ENCODE peak calls at places on chromosomes 16 and 17, in ten cellular contexts. O, E, P, Y, K, A, H, Q, V and L are unnamed samples.

GRCh38 chr16:15510992-15511391 is 76.6 kb downstream of the BMERB1 start:
- DNase-seq in P (no peak), K (no peak), Y (no peak), H (no peak), Q (no peak), A (no peak), E (no peak), V (no peak), O (no peak), L (no peak)

GRCh38 chr17:15463363-15463762 is 4.1 kb downstream of the CDRT4 start:
- DNase-seq in A (peak; percentile 44), P (no peak), H (no peak), O (peak; percentile 25), V (peak; percentile 77), E (no peak), Q (no peak), K (peak; percentile 91), Y (peak; percentile 40), L (no peak)

GRCh38 chr17:73393962-73394361 is 82.2 kb upstream of the CDC42EP4 start:
- DNase-seq in P (no peak), A (no peak), V (no peak), O (no peak), E (no peak), H (no peak), Q (no peak), K (no peak), Y (no peak), L (peak; percentile 82)

GRCh38 chr17:50626037-50626574 is 8.6 kb upstream of the ABCC3 start:
- DNase-seq in E (peak; percentile 81), O (peak; percentile 88), A (no peak), P (no peak), Q (no peak), V (peak; percentile 37), Y (peak; percentile 76), H (peak; percentile 88), K (peak; percentile 40), L (no peak)

GRCh38 chr16:27426423-27427408 is 24.7 kb downstream of the IL21R start:
- DNase-seq in Y (peak; percentile 8), V (peak; percentile 90), E (peak; percentile 95), K (peak; percentile 90), O (no peak), A (peak; percentile 75), Q (peak; percentile 27), P (peak; percentile 61), H (peak; percentile 2), L (peak; percentile 66)

GRCh38 chr16:87314990-87315420 is 2.2 kb downstream of the C16orf95 start:
- DNase-seq in E (no peak), H (no peak), Y (no peak), Q (no peak), K (no peak), P (no peak), A (no peak), O (no peak), V (no peak), L (no peak)

GRCh38 chr17:78272181-78272913 is 40.9 kb downstream of the TMEM235 start:
- DNase-seq in Y (peak; percentile 55), V (no peak), E (peak; percentile 35), K (peak; percentile 40), O (peak; percentile 67), Q (peak; percentile 52), A (peak; percentile 88), P (no peak), H (no peak), L (no peak)

GRCh38 chr17:44968225-44969143 is at the start of gene C1QL1:
- DNase-seq in E (peak; percentile 93), A (peak; percentile 90), V (peak; percentile 68), O (peak; percentile 97), Y (peak; percentile 91), Q (peak; percentile 88), H (peak; percentile 94), P (no peak), K (peak; percentile 63), L (no peak)

GRCh38 chr16:24834459-24835335 is 11.1 kb upstream of the SLC5A11 start:
- DNase-seq in H (peak; percentile 27), K (no peak), P (no peak), V (peak; percentile 34), Y (no peak), O (peak; percentile 52), Q (no peak), E (peak; percentile 8), A (no peak), L (no peak)

GRCh38 chr16:12195296-12195695 is 218.8 kb downstream of the SNX29 start:
- DNase-seq in Y (no peak), Q (no peak), V (no peak), P (no peak), O (no peak), K (no peak), A (no peak), H (no peak), E (no peak), L (no peak)

GRCh38 chr17:57607553-57608120 is 137.5 kb downstream of the CCDC182 start:
- DNase-seq in V (no peak), P (no peak), H (no peak), E (no peak), O (no peak), K (no peak), Q (no peak), A (no peak), Y (no peak), L (peak; percentile 22)

GRCh38 chr16:79850348-79850747 is 249.8 kb upstream of the MAF start:
- DNase-seq in K (no peak), H (no peak), E (no peak), Y (no peak), P (no peak), Q (no peak), V (no peak), O (no peak), A (no peak), L (no peak)

GRCh38 chr17:7204335-7204734 is 15.3 kb downstream of the DLG4 start:
- DNase-seq in O (no peak), Y (no peak), V (no peak), A (no peak), Q (peak; percentile 45), K (no peak), P (no peak), E (no peak), H (no peak), L (no peak)

DNA sequence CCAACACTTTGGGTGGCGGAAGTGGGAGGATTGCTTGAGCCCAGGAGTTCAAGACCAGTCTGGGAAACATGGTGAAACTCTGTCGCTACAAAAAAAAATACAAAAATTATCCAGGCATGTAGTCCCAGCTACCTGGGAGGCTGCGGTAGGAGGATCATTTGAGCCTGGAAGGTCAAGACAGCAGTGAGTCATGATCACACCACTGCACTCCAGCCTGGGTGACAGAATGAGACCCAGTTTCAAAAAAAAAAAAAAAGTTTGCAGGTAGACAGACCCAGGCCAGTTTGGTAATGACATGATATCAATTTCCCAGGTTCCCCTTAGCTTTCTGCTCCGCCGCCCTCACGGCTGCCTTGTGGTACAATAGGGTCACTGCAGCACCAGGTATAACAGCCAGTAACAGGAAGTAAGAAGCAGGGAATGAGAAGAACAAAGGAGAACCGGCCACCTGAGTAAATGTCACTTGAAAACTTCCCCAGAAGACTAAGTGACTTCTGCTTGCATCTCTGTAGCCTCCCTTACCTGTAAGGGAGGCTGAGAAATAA is 201.2 kb upstream of the HSBP1 start:
- DNase-seq in P (no peak), K (no peak), O (peak; percentile 25), A (no peak), Y (no peak), V (no peak), Q (no peak), E (no peak), H (no peak), L (no peak)
- TF ChIP-seq CTCF in P (no peak), K (no peak), O (no peak), A (no peak), Y (no peak), V (no peak), Q (no peak), E (no peak), H (no peak), L (no peak)

GRCh38 chr16:52863000-52863399 is 189.7 kb downstream of the CHD9NB start:
- DNase-seq in H (no peak), V (no peak), Y (no peak), O (no peak), Q (no peak), A (no peak), E (no peak), K (no peak), P (no peak), L (no peak)

DNA sequence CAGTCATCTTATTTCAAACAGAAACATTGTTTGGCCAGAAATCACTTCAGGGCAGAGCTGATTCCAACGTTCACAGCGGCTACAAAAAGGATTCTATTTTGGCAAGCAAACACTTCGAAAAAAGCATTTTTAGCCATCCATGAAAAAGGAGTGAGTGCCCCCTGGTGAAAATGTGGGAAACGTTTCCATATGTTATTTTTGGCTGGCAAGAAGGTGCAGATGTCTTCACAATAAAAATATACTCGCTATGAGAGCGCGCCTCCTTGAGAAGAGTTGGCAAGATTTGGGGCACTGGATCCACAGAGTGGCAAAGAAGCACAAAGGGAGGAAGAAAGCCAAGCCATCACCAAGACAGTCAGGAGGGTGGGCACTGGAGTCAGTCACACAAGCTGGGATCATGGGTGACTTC is 191.1 kb downstream of the CHD9NB start:
- DNase-seq in H (peak; percentile 27), E (no peak), A (no peak), K (no peak), Y (no peak), O (peak; percentile 17), V (no peak), Q (no peak), P (no peak), L (no peak)
- TF ChIP-seq CTCF in H (peak; percentile 59), E (no peak), A (peak; percentile 21), K (peak; percentile 38), Y (no peak), O (peak; percentile 34), V (peak; percentile 17), Q (peak; percentile 51), P (peak; percentile 10), L (peak; percentile 75)

GRCh38 chr16:49352923-49353322 is 20.7 kb upstream of the C16orf78 start:
- DNase-seq in V (no peak), E (peak; percentile 17), Y (no peak), Q (no peak), A (no peak), K (no peak), P (no peak), O (peak; percentile 68), H (peak; percentile 49), L (no peak)
- TF ChIP-seq CTCF in V (peak; percentile 41), E (peak; percentile 43), Y (no peak), Q (no peak), A (no peak), K (peak; percentile 7), P (peak; percentile 40), O (peak; percentile 50), H (peak; percentile 38), L (peak; percentile 38)

DNA sequence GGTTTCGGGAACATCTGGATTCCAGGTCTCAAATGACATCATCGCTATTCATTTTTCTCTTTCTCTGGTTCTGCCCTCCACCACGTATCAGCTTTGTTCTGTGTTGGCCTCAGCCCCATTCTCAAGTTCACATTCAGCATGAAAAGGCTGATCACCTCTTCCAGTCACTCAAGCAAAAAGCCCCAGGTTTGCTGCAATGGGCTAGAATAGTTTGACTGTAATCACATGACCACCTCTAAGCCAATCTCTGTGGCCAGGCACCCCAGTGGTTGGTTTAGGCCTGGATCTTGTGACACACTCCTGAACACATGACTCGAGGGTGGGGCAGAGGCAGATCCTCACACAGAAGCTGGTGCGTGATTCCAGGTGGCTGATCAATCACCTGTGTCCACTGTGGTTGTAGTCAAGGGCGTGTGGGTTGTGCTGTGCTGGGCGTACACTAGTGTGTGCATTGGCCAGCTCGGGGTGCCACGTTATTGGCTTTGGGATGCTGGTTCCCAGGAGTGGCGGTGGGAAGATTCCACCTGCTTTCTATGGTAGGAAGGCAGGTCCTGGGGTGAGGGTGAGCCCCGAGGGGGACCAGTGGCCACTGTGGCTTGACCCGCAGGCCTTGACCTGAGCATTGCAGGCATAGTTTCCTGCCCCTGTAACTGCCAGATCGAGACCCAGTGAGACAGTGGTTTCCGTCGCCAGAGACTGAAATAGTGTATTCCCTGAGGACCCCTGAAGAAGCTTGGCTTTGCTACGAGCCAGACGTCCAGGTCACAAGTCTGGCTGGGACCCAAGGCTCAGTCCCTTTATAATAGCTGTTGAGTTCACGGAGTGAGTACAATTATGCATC is 12.0 kb downstream of the EEF2K start:
- DNase-seq in E (peak; percentile 85), O (no peak), H (no peak), K (no peak), Y (peak; percentile 37), P (no peak), V (no peak), A (no peak), Q (no peak), L (no peak)
- TF ChIP-seq CTCF in E (no peak), O (no peak), H (no peak), K (no peak), Y (no peak), P (no peak), V (no peak), A (no peak), Q (no peak), L (no peak)